ENCODE peak calls at places on chromosome 4, in seven cellular contexts. I is colonic mucosa, U is heart right ventricle, Z is mucosa of descending colon, D is psoas muscle, E is fibroblast of lung, H is cardiac fibroblast. T is an unnamed sample.

GRCh38 chr4:110516106-110516922 is 40.4 kb downstream of the ENPEP start:
- DNase-seq in D (peak), I (peak), H (peak), U (peak), Z (peak), E (peak), T (peak)

GRCh38 chr4:1746265-1746691 is 25.0 kb downstream of the TACC3 start:
- DNase-seq in I (peak), Z (peak), U (peak), E (peak), H (peak), D (peak), T (peak)

GRCh38 chr4:132564920-132565319 is 584.2 kb upstream of the PCDH10 start:
- DNase-seq in H (peak), D (no peak), I (no peak), E (no peak), U (no peak), Z (no peak), T (no peak)

GRCh38 chr4:56410247-56410646 is 23.0 kb upstream of the AASDH start:
- DNase-seq in H (peak), I (peak), Z (peak), U (peak), D (no peak), E (peak), T (no peak)

GRCh38 chr4:152735918-152736305 is 43.6 kb downstream of the TIGD4 start:
- DNase-seq in Z (no peak), I (no peak), U (no peak), D (no peak), E (no peak), H (no peak), T (no peak)

GRCh38 chr4:8544741-8545438 is 35.3 kb upstream of the GPR78 start:
- DNase-seq in E (no peak), Z (no peak), D (no peak), H (peak), I (no peak), U (no peak), T (peak)

GRCh38 chr4:173367285-173367684 is 3.5 kb upstream of the SAP30 start:
- DNase-seq in U (no peak), D (no peak), I (no peak), E (peak), Z (no peak), H (peak), T (no peak)

GRCh38 chr4:10173039-10173753 is 56.6 kb upstream of the WDR1 start:
- DNase-seq in U (peak), H (peak), E (peak), Z (no peak), I (no peak), D (no peak), T (no peak)

GRCh38 chr4:73776363-73776762 is 36.0 kb downstream of the CXCL8 start:
- DNase-seq in D (no peak), I (peak), H (peak), E (peak), U (peak), Z (peak), T (no peak)

GRCh38 chr4:107838763-107839162 is 14.0 kb downstream of the SGMS2 start:
- DNase-seq in E (no peak), Z (no peak), U (no peak), H (peak), I (no peak), D (no peak), T (no peak)

GRCh38 chr4:73066928-73067327 is 2.6 kb downstream of the COX18 start:
- DNase-seq in I (no peak), U (no peak), Z (no peak), H (no peak), D (no peak), E (no peak), T (no peak)

GRCh38 chr4:6539009-6539764 is 35.8 kb upstream of the MAN2B2 start:
- DNase-seq in H (no peak), D (no peak), Z (no peak), I (no peak), U (no peak), E (no peak), T (no peak)

GRCh38 chr4:113232194-113232593 is 182.7 kb downstream of the ANK2 start:
- DNase-seq in I (no peak), E (peak), U (no peak), H (no peak), Z (no peak), D (no peak), T (no peak)

GRCh38 chr4:15778191-15778741 is at the start of gene CD38:
- DNase-seq in D (peak), U (peak), H (peak), E (no peak), I (peak), Z (peak), T (peak)

GRCh38 chr4:175531405-175532091 is 280.5 kb downstream of the GPM6A start:
- DNase-seq in E (peak), I (no peak), H (peak), U (no peak), Z (no peak), D (no peak), T (no peak)

GRCh38 chr4:137608085-137608484 is 75.8 kb upstream of the PCDH18 start:
- DNase-seq in D (no peak), Z (no peak), E (no peak), I (no peak), U (no peak), H (no peak), T (no peak)

DNA sequence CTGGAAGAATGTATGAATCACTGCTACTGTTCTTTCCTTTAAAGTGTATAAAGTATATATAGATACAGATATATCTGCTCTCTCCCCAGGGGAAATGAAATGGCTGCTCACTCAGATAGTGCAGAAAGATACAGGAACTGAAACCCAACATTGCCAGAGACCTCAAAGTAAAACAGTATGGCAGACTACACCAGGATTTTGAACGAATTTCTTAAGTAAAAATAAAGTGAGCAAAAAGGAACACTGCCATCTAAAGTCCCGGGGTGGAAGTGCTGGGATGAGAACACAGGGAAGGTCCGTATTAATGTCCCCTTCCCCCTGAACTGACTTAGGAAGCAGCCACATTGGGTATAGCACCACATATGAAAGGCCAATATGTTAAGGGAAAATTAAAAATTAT is 93.4 kb downstream of the TMA16 start:
- DNase-seq in D (no peak), H (no peak), Z (no peak), I (no peak), E (peak), U (no peak), T (no peak)
- TF ChIP-seq CTCF in D (no peak), H (no peak), Z (no peak), I (no peak), E (peak), U (no peak), T (peak)

GRCh38 chr4:20078644-20079043 is 173.1 kb upstream of the SLIT2 start:
- DNase-seq in Z (no peak), H (no peak), I (no peak), D (no peak), E (no peak), U (no peak), T (no peak)

GRCh38 chr4:20074450-20074849 is 177.3 kb upstream of the SLIT2 start:
- DNase-seq in D (no peak), U (no peak), I (no peak), Z (no peak), E (peak), H (no peak), T (no peak)

DNA sequence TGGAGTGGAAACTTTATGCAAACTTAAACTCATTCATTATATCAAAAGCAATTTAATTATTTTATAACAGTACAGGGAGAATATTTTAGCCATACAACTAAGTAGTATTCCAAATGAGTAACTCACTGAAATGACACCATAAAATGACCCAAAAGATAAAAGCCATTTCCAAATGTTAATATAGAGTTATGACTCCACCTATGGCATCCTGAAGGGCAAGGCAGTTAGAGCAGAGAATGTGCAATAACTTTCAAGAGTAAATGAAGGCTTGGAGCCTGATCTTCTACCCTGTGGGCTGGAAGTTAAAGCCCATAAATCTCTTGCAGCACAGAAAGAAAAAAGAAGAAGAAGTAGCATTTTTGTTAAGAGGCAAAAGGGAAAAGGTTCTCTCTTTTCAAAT is 176.2 kb upstream of the SLIT2 start:
- DNase-seq in E (no peak), Z (no peak), U (no peak), I (no peak), H (no peak), D (no peak), T (no peak)
- TF ChIP-seq CTCF in E (peak), Z (no peak), U (no peak), I (no peak), H (no peak), D (no peak), T (no peak)

DNA sequence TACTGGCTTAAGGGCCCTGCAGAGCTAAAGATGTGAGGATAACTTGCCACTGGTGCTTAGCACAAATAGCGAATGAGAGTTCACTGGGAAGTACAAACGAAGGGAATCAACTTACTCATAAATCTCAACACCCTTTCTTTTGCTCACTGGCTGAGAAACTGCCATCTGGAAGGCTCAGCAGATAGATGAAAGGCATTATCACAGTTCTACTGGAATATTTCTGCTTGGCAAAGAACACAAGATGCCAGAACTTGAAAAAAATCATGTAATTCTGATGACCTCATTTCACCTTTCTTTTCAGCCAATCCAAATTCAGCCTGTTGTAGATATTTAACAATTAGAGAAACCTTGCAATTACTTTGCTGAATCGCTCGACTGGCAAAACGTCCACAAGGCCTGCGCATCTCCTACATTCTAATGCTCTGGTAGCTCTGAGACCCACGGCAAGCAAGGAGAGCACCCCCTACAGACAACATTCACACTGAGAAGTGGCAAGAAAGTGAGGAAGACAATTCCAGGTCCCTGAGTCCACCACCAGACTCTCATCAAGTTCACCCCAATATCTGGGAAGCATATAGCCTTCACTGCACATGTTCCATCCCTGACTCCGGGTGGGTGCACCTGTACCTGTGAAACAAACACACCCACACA is 27.5 kb downstream of the TSPAN5 start:
- DNase-seq in D (no peak), U (no peak), I (no peak), E (peak), Z (no peak), H (peak), T (no peak)
- TF ChIP-seq CTCF in D (no peak), U (no peak), I (no peak), E (no peak), Z (no peak), H (no peak), T (no peak)

DNA sequence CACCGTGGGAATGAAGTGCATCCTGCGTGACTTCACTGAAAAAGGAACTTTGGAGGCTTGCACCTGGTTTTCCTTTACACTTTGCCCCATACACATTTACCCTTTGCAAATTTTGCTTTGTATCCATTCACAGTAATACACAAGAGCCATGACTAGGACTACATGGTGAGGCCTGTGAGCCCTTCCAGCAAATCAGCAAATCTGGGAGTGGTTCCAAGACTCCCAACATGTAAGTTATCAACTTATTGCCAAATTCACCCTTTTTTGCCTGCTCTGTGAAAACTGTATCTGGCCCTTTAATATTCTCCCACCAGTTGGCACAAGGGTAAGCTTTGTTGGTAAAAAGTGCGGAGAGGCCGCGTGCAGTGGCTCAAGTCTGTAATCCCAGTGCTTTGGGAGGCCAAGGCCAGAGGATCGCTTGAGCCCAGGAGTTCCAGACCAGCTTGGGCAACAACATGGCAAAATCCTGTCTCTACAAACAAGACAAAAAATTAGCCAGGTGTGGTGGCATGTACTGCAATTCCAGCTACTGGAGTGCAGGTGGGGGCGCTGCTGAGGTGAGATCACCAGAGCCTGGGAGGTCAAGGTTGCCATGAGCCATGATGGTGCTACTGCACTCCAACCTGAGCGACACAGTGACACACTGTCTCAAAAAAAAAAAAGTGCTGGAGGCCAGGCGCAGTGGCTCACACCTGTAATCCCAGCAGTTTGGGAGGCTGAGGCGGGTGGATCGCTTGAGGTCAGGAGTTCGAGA is 5.0 kb downstream of the PRMT9 start:
- DNase-seq in U (no peak), Z (no peak), H (peak), I (no peak), E (peak), D (no peak), T (no peak)
- TF ChIP-seq CTCF in U (no peak), Z (no peak), H (no peak), I (no peak), E (no peak), D (no peak), T (no peak)

DNA sequence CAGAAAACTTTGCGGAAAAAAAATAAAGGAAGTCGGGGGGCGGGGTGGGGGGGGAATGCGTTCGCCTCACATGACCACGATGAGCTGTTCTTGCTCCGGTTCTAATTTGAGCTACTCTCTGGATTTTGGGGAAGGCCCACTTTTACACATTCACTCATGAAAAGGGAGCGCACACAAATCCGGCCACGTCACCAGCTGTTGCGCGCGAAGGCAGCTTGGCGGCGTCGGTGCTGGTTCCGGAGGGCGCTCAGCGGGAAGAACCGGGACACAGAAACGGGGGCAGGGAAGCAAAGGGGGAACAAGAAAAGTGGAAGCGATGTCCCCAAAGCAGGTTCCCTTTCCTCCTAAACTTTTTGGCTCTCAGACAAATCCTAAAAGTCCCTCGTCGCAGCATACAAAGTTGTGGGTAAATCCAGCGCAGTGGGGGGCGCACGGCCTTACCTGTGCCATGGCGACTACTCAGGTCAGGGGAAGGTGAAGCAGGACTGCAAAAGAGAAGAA is 590 bp downstream of the ANXA5 start:
- DNase-seq in D (peak), I (peak), U (peak), E (peak), Z (peak), H (peak), T (no peak)
- TF ChIP-seq CTCF in D (peak), I (no peak), U (peak), E (no peak), Z (peak), H (no peak), T (no peak)

GRCh38 chr4:184979461-184980124 is 38.7 kb upstream of the HELT start:
- DNase-seq in H (no peak), U (peak), I (no peak), Z (no peak), D (no peak), E (no peak), T (no peak)

GRCh38 chr4:184980261-184980660 is 38.0 kb upstream of the HELT start:
- DNase-seq in D (no peak), E (no peak), Z (no peak), U (no peak), I (no peak), H (no peak), T (no peak)

GRCh38 chr4:184987493-184988031 is 30.7 kb upstream of the HELT start:
- DNase-seq in Z (no peak), U (no peak), E (no peak), H (no peak), I (no peak), D (no peak), T (no peak)

GRCh38 chr4:184988611-184989010 is 29.7 kb upstream of the HELT start:
- DNase-seq in E (no peak), D (no peak), Z (no peak), I (no peak), H (no peak), U (no peak), T (no peak)

GRCh38 chr4:184983660-184984356 is 34.5 kb upstream of the HELT start:
- DNase-seq in H (peak), U (peak), Z (peak), D (peak), E (peak), I (peak), T (peak)
- TF ChIP-seq CTCF in H (peak), U (peak), Z (no peak), D (peak), E (peak), I (peak), T (no peak)

DNA sequence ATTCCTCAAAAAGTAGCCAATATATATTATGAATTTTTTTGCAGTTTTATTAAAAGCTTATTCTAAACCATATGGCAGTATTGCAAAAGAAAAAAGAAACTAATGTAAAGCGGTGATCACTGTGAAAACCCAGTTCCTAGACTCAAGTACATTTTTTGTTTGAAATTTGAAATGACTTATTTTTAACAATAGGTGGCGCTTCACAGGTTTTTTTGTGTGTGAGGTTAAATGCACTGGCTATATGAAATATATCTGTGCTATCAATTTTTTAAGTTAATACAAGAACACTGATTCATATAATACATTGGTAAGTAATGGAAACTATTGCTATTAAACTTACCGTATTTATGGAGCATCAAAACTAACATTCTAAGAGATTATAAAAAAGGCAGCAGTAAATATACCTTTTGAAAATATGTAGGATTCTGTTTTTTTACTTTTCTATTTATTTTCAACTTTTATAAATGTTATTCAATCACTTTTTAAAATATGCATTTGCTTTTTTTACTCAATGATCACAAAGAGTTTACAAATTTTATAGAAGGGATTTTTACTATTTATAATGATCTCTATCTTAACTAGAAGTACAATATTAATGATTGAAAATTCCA is 5.6 kb upstream of the SPRY1 start:
- DNase-seq in E (no peak), U (no peak), Z (no peak), I (no peak), H (peak), D (no peak), T (no peak)
- TF ChIP-seq CTCF in E (peak), U (peak), Z (peak), I (peak), H (peak), D (peak), T (peak)

GRCh38 chr4:26131711-26132110 is 189.1 kb upstream of the RBPJ start:
- DNase-seq in I (no peak), H (no peak), D (no peak), U (no peak), E (no peak), Z (no peak), T (no peak)

GRCh38 chr4:26131053-26131452 is 189.8 kb upstream of the RBPJ start:
- DNase-seq in E (no peak), U (no peak), D (no peak), I (no peak), Z (no peak), H (no peak), T (no peak)

GRCh38 chr4:26135331-26135730 is 185.5 kb upstream of the RBPJ start:
- DNase-seq in Z (no peak), I (no peak), U (no peak), H (no peak), E (no peak), D (no peak), T (no peak)

GRCh38 chr4:26133840-26134239 is 187.0 kb upstream of the RBPJ start:
- DNase-seq in I (no peak), D (no peak), U (no peak), E (no peak), H (no peak), Z (no peak), T (no peak)

DNA sequence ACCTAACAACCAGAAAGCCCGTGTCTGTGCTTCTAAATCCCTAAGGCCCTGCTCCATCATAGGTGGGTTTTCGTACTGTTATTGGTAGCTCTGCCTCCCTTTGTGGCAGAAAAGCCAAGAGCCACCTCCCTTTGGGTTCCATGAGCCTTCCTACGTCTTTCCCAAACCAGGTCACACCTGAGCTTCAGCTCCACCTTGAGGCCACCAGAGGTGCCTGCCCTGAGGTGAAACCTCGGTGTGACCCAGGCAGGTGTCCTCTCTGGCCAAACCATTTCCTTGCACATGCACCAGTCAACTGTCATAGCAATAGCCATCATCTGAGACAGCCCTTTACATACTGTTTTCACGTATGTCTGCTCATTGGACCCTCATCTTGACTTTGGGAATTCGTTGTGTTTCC is 188.0 kb upstream of the RBPJ start:
- DNase-seq in I (no peak), E (no peak), D (no peak), H (no peak), Z (no peak), U (no peak), T (no peak)
- TF ChIP-seq CTCF in I (no peak), E (no peak), D (no peak), H (no peak), Z (no peak), U (no peak), T (no peak)

T was measured in glutamatergic neuron.